ENCODE peak calls at places on chromosomes 7 and 10, in four cellular contexts. One of them, this sample, is unnamed. For H3K4me1, the result is how much of the 10 kb centered on the place peaks cover.

GRCh38 chr7:2529161-2530075 is 9.8 kb downstream of the LFNG start:
- DNase-seq in HepG2: no peak
- DNase-seq in H1: no peak
- DNase-seq in GM12878: no peak
- DNase-seq in this sample: no peak

GRCh38 chr7:11714205-11714604 is 117.8 kb downstream of the THSD7A start:
- DNase-seq in HepG2: no peak
- DNase-seq in H1: no peak
- DNase-seq in GM12878: no peak
- DNase-seq in this sample: no peak

GRCh38 chr10:82924711-82925110 is 1049.7 kb downstream of the NRG3 start:
- DNase-seq in HepG2: no peak
- DNase-seq in H1: no peak
- DNase-seq in GM12878: no peak
- DNase-seq in this sample: no peak

GRCh38 chr10:127940866-127941640 is 34.1 kb downstream of the PTPRE start:
- DNase-seq in HepG2: no peak
- DNase-seq in H1: no peak
- DNase-seq in GM12878: no peak
- DNase-seq in this sample: no peak

GRCh38 chr7:154873722-154874121 is 129.2 kb downstream of the PAXIP1 start:
- DNase-seq in HepG2: no peak
- DNase-seq in H1: no peak
- DNase-seq in GM12878: no peak
- DNase-seq in this sample: no peak

GRCh38 chr7:148503900-148504487 is 86.6 kb upstream of the C7orf33 start:
- DNase-seq in HepG2: no peak
- DNase-seq in H1: no peak
- DNase-seq in GM12878: no peak
- DNase-seq in this sample: peak

GRCh38 chr10:45058580-45058979 is 57.9 kb downstream of the ZNF22 start:
- DNase-seq in HepG2: no peak
- DNase-seq in H1: no peak
- DNase-seq in GM12878: no peak
- DNase-seq in this sample: no peak

GRCh38 chr10:123614888-123615287 is 51.3 kb upstream of the GPR26 start:
- DNase-seq in HepG2: peak
- DNase-seq in H1: peak
- DNase-seq in GM12878: no peak
- DNase-seq in this sample: peak

GRCh38 chr10:47088656-47089354 is 177.6 kb downstream of the PTPN20 start:
- DNase-seq in HepG2: no peak
- DNase-seq in H1: no peak
- DNase-seq in GM12878: no peak
- DNase-seq in this sample: no peak

GRCh38 chr10:124063736-124064135 is 29.7 kb downstream of the CHST15 start:
- DNase-seq in HepG2: peak
- DNase-seq in H1: no peak
- DNase-seq in GM12878: no peak
- DNase-seq in this sample: no peak

GRCh38 chr7:33388332-33388731 is 259.0 kb downstream of the BBS9 start:
- DNase-seq in HepG2: no peak
- DNase-seq in H1: no peak
- DNase-seq in GM12878: no peak
- DNase-seq in this sample: no peak

GRCh38 chr7:106111671-106112117 is 418 bp downstream of the SYPL1 start:
- DNase-seq in HepG2: peak
- DNase-seq in H1: no peak
- DNase-seq in GM12878: no peak
- DNase-seq in this sample: no peak

GRCh38 chr7:98291717-98292116 is 10.2 kb downstream of the BRI3 start:
- DNase-seq in HepG2: no peak
- DNase-seq in H1: no peak
- DNase-seq in GM12878: no peak
- DNase-seq in this sample: no peak

GRCh38 chr7:3266240-3266639 is 34.8 kb upstream of the SDK1 start:
- DNase-seq in HepG2: no peak
- DNase-seq in H1: no peak
- DNase-seq in GM12878: no peak
- DNase-seq in this sample: no peak

GRCh38 chr7:107446531-107446930 is 23.3 kb upstream of the GPR22 start:
- DNase-seq in HepG2: no peak
- DNase-seq in H1: no peak
- DNase-seq in GM12878: no peak
- DNase-seq in this sample: no peak

GRCh38 chr10:13659887-13660544 is 73.3 kb downstream of the PRPF18 start:
- DNase-seq in HepG2: no peak
- DNase-seq in H1: peak
- DNase-seq in GM12878: peak
- DNase-seq in this sample: no peak

GRCh38 chr7:101093907-101094306 is 8.6 kb downstream of the TRIM56 start:
- DNase-seq in HepG2: no peak
- DNase-seq in H1: no peak
- DNase-seq in GM12878: no peak
- DNase-seq in this sample: no peak

GRCh38 chr10:47406870-47407648 is 23.0 kb upstream of the ZNF488 start:
- DNase-seq in HepG2: peak
- DNase-seq in H1: no peak
- DNase-seq in GM12878: no peak
- DNase-seq in this sample: no peak

GRCh38 chr7:128883622-128884549 is 21.2 kb downstream of the ATP6V1F start:
- DNase-seq in HepG2: peak
- DNase-seq in H1: peak
- DNase-seq in GM12878: peak
- DNase-seq in this sample: peak

GRCh38 chr10:111107846-111108245 is 31.0 kb downstream of the ADRA2A start:
- DNase-seq in HepG2: no peak
- DNase-seq in H1: no peak
- DNase-seq in GM12878: no peak
- DNase-seq in this sample: no peak

GRCh38 chr10:112810651-112811215 is 139.3 kb upstream of the TCF7L2 start:
- DNase-seq in HepG2: no peak
- DNase-seq in H1: no peak
- DNase-seq in GM12878: no peak
- DNase-seq in this sample: no peak

GRCh38 chr10:20350509-20350908 is 534.3 kb downstream of the PLXDC2 start:
- DNase-seq in HepG2: no peak
- DNase-seq in H1: no peak
- DNase-seq in GM12878: no peak
- DNase-seq in this sample: no peak

GRCh38 chr7:101617451-101618206 is 11.5 kb downstream of the MYL10 start:
- DNase-seq in HepG2: no peak
- DNase-seq in H1: no peak
- DNase-seq in GM12878: no peak
- DNase-seq in this sample: no peak

GRCh38 chr10:2790437-2790836 is 276.9 kb upstream of the PFKP start:
- DNase-seq in HepG2: no peak
- DNase-seq in H1: no peak
- DNase-seq in GM12878: no peak
- DNase-seq in this sample: no peak

GRCh38 chr10:7194571-7194970 is 216.3 kb downstream of the SFMBT2 start:
- DNase-seq in HepG2: no peak
- DNase-seq in H1: no peak
- DNase-seq in GM12878: no peak
- DNase-seq in this sample: no peak

GRCh38 chr10:104591451-104591850 is 49.6 kb upstream of the SORCS3 start:
- DNase-seq in HepG2: no peak
- DNase-seq in H1: no peak
- DNase-seq in GM12878: no peak
- DNase-seq in this sample: no peak

GRCh38 chr10:5094265-5095205 is at the start of gene AKR1C3:
- DNase-seq in HepG2: peak
- DNase-seq in H1: peak
- DNase-seq in GM12878: no peak
- DNase-seq in this sample: peak

GRCh38 chr10:88491314-88491713 is 91.8 kb downstream of the RNLS start:
- DNase-seq in HepG2: no peak
- DNase-seq in H1: no peak
- DNase-seq in GM12878: no peak
- DNase-seq in this sample: no peak

GRCh38 chr7:135911091-135911490 is 66.1 kb downstream of the MTPN start:
- DNase-seq in HepG2: no peak
- DNase-seq in H1: no peak
- DNase-seq in GM12878: no peak
- DNase-seq in this sample: no peak

GRCh38 chr10:3786295-3786981 is 1.4 kb upstream of the KLF6 start:
- DNase-seq in HepG2: peak
- DNase-seq in H1: peak
- DNase-seq in GM12878: no peak
- DNase-seq in this sample: no peak

GRCh38 chr7:122273117-122273516 is 31.4 kb downstream of the FEZF1 start:
- DNase-seq in HepG2: no peak
- DNase-seq in H1: no peak
- DNase-seq in GM12878: no peak
- DNase-seq in this sample: no peak

GRCh38 chr7:122268101-122268500 is 36.4 kb downstream of the FEZF1 start:
- DNase-seq in HepG2: no peak
- DNase-seq in H1: no peak
- DNase-seq in GM12878: no peak
- DNase-seq in this sample: no peak

DNA sequence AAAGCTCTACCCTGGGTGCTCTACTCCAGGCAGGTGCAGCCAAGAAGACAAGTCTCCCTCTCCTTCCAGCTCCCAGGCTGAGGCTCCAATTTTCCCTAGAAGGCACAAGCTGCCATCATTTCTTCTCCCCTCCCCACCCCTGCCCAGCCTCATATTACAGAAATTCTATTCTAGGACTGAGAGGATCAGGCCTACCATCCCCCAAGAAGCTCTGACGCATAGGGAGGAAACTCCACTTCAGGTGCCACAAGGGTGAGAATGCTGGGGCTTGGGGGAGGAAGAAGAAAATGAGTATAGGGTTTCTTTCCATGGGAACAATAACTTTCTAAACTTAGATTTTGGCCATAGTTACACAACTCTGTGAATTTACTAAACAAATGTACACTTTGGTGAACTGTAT is 35.3 kb downstream of the FEZF1 start:
- DNase-seq in HepG2: no peak
- DNase-seq in H1: no peak
- DNase-seq in GM12878: no peak
- DNase-seq in this sample: no peak
- H3K4me3 ChIP-seq in HepG2: no peak
- H3K4me3 ChIP-seq in H1: no peak
- H3K4me3 ChIP-seq in GM12878: no peak
- H3K4me3 ChIP-seq in this sample: no peak

GRCh38 chr7:35975851-35976454 is 175.1 kb downstream of the SEPTIN7 start:
- DNase-seq in HepG2: peak
- DNase-seq in H1: no peak
- DNase-seq in GM12878: peak
- DNase-seq in this sample: peak
- TF ChIP-seq SUZ12 in HepG2: no peak
- TF ChIP-seq SUZ12 in H1: no peak
- TF ChIP-seq SUZ12 in GM12878: no peak
- TF ChIP-seq SUZ12 in this sample: no peak

GRCh38 chr10:106609867-106610266 is 554.6 kb downstream of the SORCS1 start:
- DNase-seq in HepG2: no peak
- DNase-seq in H1: no peak
- DNase-seq in GM12878: no peak
- DNase-seq in this sample: no peak
- H3K4me1 ChIP-seq in HepG2: under half
- H3K4me1 ChIP-seq in H1: under half
- H3K4me1 ChIP-seq in GM12878: under half
- H3K4me1 ChIP-seq in this sample: under half

GRCh38 chr7:6608081-6608480 is 7.3 kb upstream of the ZNF853 start:
- DNase-seq in HepG2: no peak
- DNase-seq in H1: no peak
- DNase-seq in GM12878: no peak
- DNase-seq in this sample: no peak
- H3K4me3 ChIP-seq in HepG2: no peak
- H3K4me3 ChIP-seq in H1: no peak
- H3K4me3 ChIP-seq in GM12878: no peak
- H3K4me3 ChIP-seq in this sample: no peak

GRCh38 chr10:17227367-17228080 is 517 bp upstream of the VIM start:
- DNase-seq in HepG2: no peak
- DNase-seq in H1: no peak
- DNase-seq in GM12878: peak
- DNase-seq in this sample: no peak
- TF ChIP-seq SUZ12 in HepG2: no peak
- TF ChIP-seq SUZ12 in H1: no peak
- TF ChIP-seq SUZ12 in GM12878: no peak
- TF ChIP-seq SUZ12 in this sample: no peak

GRCh38 chr10:48667960-48668541 is 16.6 kb upstream of the WDFY4 start:
- DNase-seq in HepG2: no peak
- DNase-seq in H1: no peak
- DNase-seq in GM12878: peak
- DNase-seq in this sample: no peak

GRCh38 chr10:48670978-48671913 is 13.4 kb upstream of the WDFY4 start:
- DNase-seq in HepG2: no peak
- DNase-seq in H1: peak
- DNase-seq in GM12878: no peak
- DNase-seq in this sample: no peak

GRCh38 chr10:48672596-48673255 is 11.9 kb upstream of the WDFY4 start:
- DNase-seq in HepG2: no peak
- DNase-seq in H1: peak
- DNase-seq in GM12878: peak
- DNase-seq in this sample: no peak

GRCh38 chr10:48677625-48678024 is 7.0 kb upstream of the WDFY4 start:
- DNase-seq in HepG2: no peak
- DNase-seq in H1: no peak
- DNase-seq in GM12878: no peak
- DNase-seq in this sample: no peak

GRCh38 chr10:48671914-48672595 is 12.6 kb upstream of the WDFY4 start:
- DNase-seq in HepG2: no peak
- DNase-seq in H1: no peak
- DNase-seq in GM12878: peak
- DNase-seq in this sample: no peak
- H3K4me1 ChIP-seq in HepG2: under half
- H3K4me1 ChIP-seq in H1: under half
- H3K4me1 ChIP-seq in GM12878: under half
- H3K4me1 ChIP-seq in this sample: under half

DNA sequence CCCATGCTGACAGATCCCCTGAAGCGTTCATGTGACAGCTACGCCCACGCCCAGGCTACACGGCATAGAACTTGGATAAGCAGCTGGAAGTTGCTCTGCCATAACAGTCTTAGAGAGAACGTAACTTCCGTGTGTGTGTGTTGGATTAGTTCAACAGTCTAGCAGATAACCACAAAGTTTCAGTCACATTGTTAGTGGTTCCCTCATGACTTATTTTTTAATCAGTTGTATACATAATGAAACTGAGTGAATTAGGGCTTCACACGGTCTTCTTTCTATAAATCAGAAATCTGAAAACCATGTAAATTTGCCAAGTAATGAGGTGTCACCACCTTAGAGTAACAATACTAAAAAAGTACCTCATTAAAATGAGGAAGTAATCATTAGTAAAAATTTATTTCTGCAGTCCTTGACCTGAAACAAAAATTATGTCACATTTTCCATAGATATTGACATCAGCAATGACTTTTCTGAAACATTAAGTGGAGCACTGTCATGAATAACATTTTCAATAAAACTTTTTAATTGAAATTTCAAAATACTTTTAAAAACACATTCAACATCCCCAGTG is 21.7 kb upstream of the MACC1 start:
- DNase-seq in HepG2: no peak
- DNase-seq in H1: no peak
- DNase-seq in GM12878: peak
- DNase-seq in this sample: no peak
- H3K4me3 ChIP-seq in HepG2: no peak
- H3K4me3 ChIP-seq in H1: no peak
- H3K4me3 ChIP-seq in GM12878: peak
- H3K4me3 ChIP-seq in this sample: no peak

This sample was measured in NT2/D1.